ENCODE peak calls at places on chromosome 16, in six cellular contexts. N is lung, P is A549, Z is Panc1, V is HFF-Myc, E is body of pancreas. J is an unnamed sample.

GRCh38 chr16:49838639-49839461 is 17.1 kb downstream of the ZNF423 start:
- DNase-seq in N (no peak), P (no peak), Z (no peak), V (no peak), E (no peak), J (no peak)

GRCh38 chr16:82040296-82040695 is 5.2 kb downstream of the HSD17B2 start:
- DNase-seq in N (no peak), P (no peak), Z (no peak), V (no peak), E (no peak), J (no peak)

GRCh38 chr16:3915438-3916250 is 35.1 kb upstream of the CREBBP start:
- DNase-seq in N (no peak), P (no peak), Z (no peak), V (no peak), E (no peak), J (peak; percentile 4)

GRCh38 chr16:47599512-47599911 is 138.4 kb downstream of the PHKB start:
- DNase-seq in N (no peak), P (no peak), Z (no peak), V (no peak), E (no peak), J (no peak)

GRCh38 chr16:81448154-81449131 is 3.8 kb downstream of the CMIP start:
- DNase-seq in N (no peak), P (no peak), Z (no peak), V (no peak), E (peak; percentile 84), J (no peak)

GRCh38 chr16:73068546-73069401 is 20.8 kb upstream of the ZFHX3 start:
- DNase-seq in N (peak; percentile 81), P (no peak), Z (no peak), V (peak; percentile 74), E (peak; percentile 57), J (peak; percentile 88)

GRCh38 chr16:14470788-14471187 is 159.3 kb downstream of the PARN start:
- DNase-seq in N (no peak), P (no peak), Z (no peak), V (no peak), E (no peak), J (no peak)

GRCh38 chr16:89172171-89172900 is 788 bp downstream of the CDH15 start:
- DNase-seq in N (no peak), P (no peak), Z (no peak), V (no peak), E (no peak), J (no peak)

GRCh38 chr16:51719376-51719775 is 568.3 kb upstream of the SALL1 start:
- DNase-seq in N (no peak), P (no peak), Z (no peak), V (no peak), E (no peak), J (no peak)

GRCh38 chr16:14667347-14668266 is 26.5 kb downstream of the PLA2G10 start:
- DNase-seq in N (peak; percentile 69), P (no peak), Z (no peak), V (no peak), E (peak; percentile 38), J (no peak)

GRCh38 chr16:89864421-89864820 is 9.0 kb upstream of the TCF25 start:
- DNase-seq in N (no peak), P (no peak), Z (no peak), V (no peak), E (no peak), J (no peak)

GRCh38 chr16:35733971-35734702 is 2274.7 kb downstream of the TP53TG3F start:
- DNase-seq in N (no peak), P (no peak), Z (no peak), V (no peak), E (no peak), J (no peak)

GRCh38 chr16:21646721-21647561 is 5.5 kb downstream of the IGSF6 start:
- DNase-seq in N (no peak), P (no peak), Z (no peak), V (no peak), E (no peak), J (no peak)
- H3K4me3 ChIP-seq in N (no peak overlapping the region), P (no peak overlapping the region), Z (no peak overlapping the region), V (no peak overlapping the region), E (no peak overlapping the region), J (no peak overlapping the region)

GRCh38 chr16:78553268-78554044 is 454.0 kb downstream of the WWOX start:
- DNase-seq in N (no peak), P (no peak), Z (no peak), V (no peak), E (no peak), J (no peak)
- TF ChIP-seq CTCF in N (no peak), P (no peak), Z (no peak), V (no peak), E (no peak), J (no peak)

DNA sequence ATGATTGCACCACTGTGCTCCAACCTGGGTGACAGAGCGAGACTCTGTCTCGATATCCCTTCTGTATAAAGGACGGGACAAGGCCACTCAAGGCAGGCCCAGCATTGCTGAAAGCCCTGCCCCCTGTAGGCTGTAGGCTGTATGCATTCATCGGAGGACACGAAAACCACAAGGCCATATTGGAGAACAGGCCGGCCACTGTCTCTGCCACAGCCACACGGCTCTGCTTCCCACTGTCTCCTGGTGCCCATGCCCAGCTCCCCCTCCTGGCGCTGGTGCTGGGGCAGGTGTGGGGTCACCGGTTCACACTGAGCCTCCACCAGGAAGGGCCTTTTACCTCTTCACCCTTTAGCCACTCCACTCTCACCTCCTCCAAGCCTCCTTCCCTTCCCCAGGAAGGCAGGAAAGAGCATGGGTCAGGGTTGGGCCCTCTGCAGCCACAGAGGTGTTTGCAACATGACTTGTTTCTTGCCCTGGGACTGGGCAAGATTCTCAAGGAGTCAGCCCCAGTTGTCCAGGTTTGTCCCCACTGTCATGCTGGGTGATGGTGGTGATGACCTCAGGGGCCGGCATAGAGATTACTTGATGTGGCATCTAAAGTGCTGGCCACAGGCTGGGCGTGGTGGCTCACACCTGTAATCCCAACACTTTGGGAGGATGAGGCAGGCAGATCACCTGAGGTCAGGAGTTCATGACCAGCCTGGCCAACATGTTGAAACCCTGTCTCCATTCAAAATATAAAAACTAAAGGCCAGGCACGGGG is 5.3 kb upstream of the NTN3 start:
- DNase-seq in N (no peak), P (peak; percentile 25), Z (no peak), V (no peak), E (no peak), J (no peak)
- H3K4me3 ChIP-seq in N (no peak overlapping the region), P (no peak overlapping the region), Z (no peak overlapping the region), V (no peak overlapping the region), E (no peak overlapping the region), J (no peak overlapping the region)

GRCh38 chr16:28106467-28106866 is 43.0 kb upstream of the GSG1L start:
- DNase-seq in N (no peak), P (no peak), Z (no peak), V (no peak), E (no peak), J (no peak)

GRCh38 chr16:28105297-28105696 is 41.8 kb upstream of the GSG1L start:
- DNase-seq in N (no peak), P (no peak), Z (no peak), V (no peak), E (no peak), J (no peak)

GRCh38 chr16:28104404-28104803 is 40.9 kb upstream of the GSG1L start:
- DNase-seq in N (no peak), P (no peak), Z (no peak), V (no peak), E (no peak), J (no peak)

GRCh38 chr16:28107232-28107631 is 43.7 kb upstream of the GSG1L start:
- DNase-seq in N (no peak), P (no peak), Z (no peak), V (no peak), E (no peak), J (no peak)

GRCh38 chr16:28105954-28106353 is 42.4 kb upstream of the GSG1L start:
- DNase-seq in N (no peak), P (no peak), Z (no peak), V (no peak), E (no peak), J (no peak)
- TF ChIP-seq CTCF in N (no peak), P (no peak), Z (no peak), V (no peak), E (no peak), J (no peak)

GRCh38 chr16:2270588-2271470 is 2.9 kb upstream of the RNPS1 start:
- DNase-seq in N (no peak), P (no peak), Z (no peak), V (no peak), E (no peak), J (no peak)
- H3K4me3 ChIP-seq in N (no peak overlapping the region), P (no peak overlapping the region), Z (no peak overlapping the region), V (no peak overlapping the region), E (no peak overlapping the region), J (no peak overlapping the region)

DNA sequence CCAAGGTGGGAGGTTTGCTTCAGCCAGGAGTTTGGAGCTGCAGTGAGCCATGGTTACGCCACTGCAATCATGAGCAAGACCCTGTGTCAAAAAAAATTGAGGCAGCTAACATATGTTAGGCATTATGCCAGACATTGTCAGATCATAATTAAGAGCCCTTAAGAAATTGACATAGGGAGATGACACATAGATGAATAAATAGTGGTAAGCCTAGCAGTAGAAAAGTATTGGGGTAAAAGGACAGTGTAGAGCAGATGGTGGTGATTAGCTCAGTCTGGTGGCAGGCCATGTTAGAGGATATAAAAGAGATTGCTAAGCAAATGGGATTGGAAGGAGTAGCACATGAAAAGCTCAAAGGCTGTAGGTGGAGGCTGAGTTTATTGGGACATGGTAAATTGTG is 22.6 kb downstream of the SRCAP start:
- DNase-seq in N (no peak), P (no peak), Z (no peak), V (no peak), E (no peak), J (no peak)
- TF ChIP-seq CTCF in N (no peak), P (no peak), Z (no peak), V (no peak), E (no peak), J (no peak)

DNA sequence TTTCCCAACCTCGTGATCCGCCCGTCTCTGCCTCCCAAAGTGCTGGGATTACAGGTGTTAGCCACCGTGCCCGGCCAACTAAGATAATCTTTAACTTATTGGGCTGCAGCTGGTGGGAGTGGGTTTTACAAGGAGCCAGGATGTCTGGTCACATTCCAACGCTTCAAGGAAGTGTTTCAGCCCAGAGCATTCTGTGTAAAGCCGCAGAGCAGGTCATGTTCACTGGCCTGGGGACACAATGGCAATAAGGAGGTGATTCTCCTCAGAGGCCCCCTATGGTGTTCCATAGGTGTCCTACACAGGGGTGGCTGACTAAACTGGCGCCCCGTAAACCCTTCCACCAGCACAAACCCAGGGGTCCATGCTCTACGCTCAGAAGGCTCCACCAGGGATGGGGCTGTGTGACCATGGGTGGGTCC is 1.2 kb downstream of the QPRT start:
- DNase-seq in N (no peak), P (no peak), Z (no peak), V (no peak), E (peak; percentile 33), J (peak; percentile 87)
- H3K4me3 ChIP-seq in N (no peak overlapping the region), P (no peak overlapping the region), Z (no peak overlapping the region), V (peak overlapping the region; percentile 46), E (no peak overlapping the region), J (peak overlapping the region; percentile 92)

DNA sequence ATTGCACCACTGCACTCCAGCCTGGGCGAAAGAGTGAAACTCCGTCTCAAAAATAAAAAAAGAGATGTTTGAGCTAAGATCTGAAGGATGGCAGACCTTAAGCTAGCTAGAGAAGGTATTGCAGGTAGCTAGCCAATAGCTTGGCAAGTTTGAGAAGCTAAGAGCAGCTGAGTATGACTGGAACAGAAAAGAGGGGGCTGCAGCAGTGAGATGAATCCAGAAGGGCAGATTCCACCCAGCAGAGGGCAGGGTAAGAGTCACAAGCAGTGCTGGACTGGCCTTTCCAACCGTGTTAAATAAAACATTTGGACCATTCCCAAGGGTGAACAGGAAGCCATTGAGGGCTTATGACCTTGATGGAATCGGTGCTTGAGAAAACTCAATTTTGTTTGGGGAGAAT is 5.7 kb upstream of the PHAF1 start:
- DNase-seq in N (no peak), P (no peak), Z (no peak), V (no peak), E (peak; percentile 34), J (no peak)
- TF ChIP-seq CTCF in N (no peak), P (peak; percentile 40), Z (peak; percentile 66), V (peak; percentile 52), E (peak; percentile 14), J (peak; percentile 77)